ENCODE peak calls at places on chromosomes 4 and X, in nine cellular contexts. One of them, this sample, is unnamed.

GRCh38 chr4:177448850-177449249 is 6.6 kb upstream of the AGA start:
- DNase-seq in RKO: no peak
- DNase-seq in ELF-1: no peak
- DNase-seq in right cardiac atrium: no peak
- DNase-seq in mesenchymal stem cell: peak; percentile 62
- DNase-seq in Right ventricle myocardium superior: no peak
- DNase-seq in caudate nucleus: no peak
- DNase-seq in EL: peak; percentile 82
- DNase-seq in effector memory CD4-positive, alpha-beta T cell: no peak
- DNase-seq in this sample: no peak

GRCh38 chrX:10414106-10414824 is 206.1 kb downstream of the MID1 start:
- DNase-seq in RKO: no peak
- DNase-seq in ELF-1: no peak
- DNase-seq in right cardiac atrium: no peak
- DNase-seq in mesenchymal stem cell: no peak
- DNase-seq in Right ventricle myocardium superior: no peak
- DNase-seq in caudate nucleus: no peak
- DNase-seq in EL: no peak
- DNase-seq in effector memory CD4-positive, alpha-beta T cell: no peak
- DNase-seq in this sample: no peak

GRCh38 chr4:37628977-37629609 is 57.1 kb downstream of the RELL1 start:
- DNase-seq in RKO: peak; percentile 63
- DNase-seq in ELF-1: no peak
- DNase-seq in right cardiac atrium: no peak
- DNase-seq in mesenchymal stem cell: peak; percentile 80
- DNase-seq in Right ventricle myocardium superior: no peak
- DNase-seq in caudate nucleus: no peak
- DNase-seq in EL: peak; percentile 82
- DNase-seq in effector memory CD4-positive, alpha-beta T cell: no peak
- DNase-seq in this sample: no peak

GRCh38 chr4:6222761-6223292 is 22.5 kb upstream of the JAKMIP1 start:
- DNase-seq in RKO: no peak
- DNase-seq in ELF-1: peak; percentile 87
- DNase-seq in right cardiac atrium: no peak
- DNase-seq in mesenchymal stem cell: peak; percentile 6
- DNase-seq in Right ventricle myocardium superior: no peak
- DNase-seq in caudate nucleus: no peak
- DNase-seq in EL: no peak
- DNase-seq in effector memory CD4-positive, alpha-beta T cell: no peak
- DNase-seq in this sample: no peak

GRCh38 chr4:169640261-169640880 is 20.0 kb downstream of the CLCN3 start:
- DNase-seq in RKO: no peak
- DNase-seq in ELF-1: no peak
- DNase-seq in right cardiac atrium: no peak
- DNase-seq in mesenchymal stem cell: peak; percentile 70
- DNase-seq in Right ventricle myocardium superior: no peak
- DNase-seq in caudate nucleus: no peak
- DNase-seq in EL: peak; percentile 71
- DNase-seq in effector memory CD4-positive, alpha-beta T cell: no peak
- DNase-seq in this sample: no peak

GRCh38 chr4:15882675-15883086 is 55.9 kb downstream of the FGFBP1 start:
- DNase-seq in RKO: peak; percentile 81
- DNase-seq in ELF-1: peak; percentile 84
- DNase-seq in right cardiac atrium: no peak
- DNase-seq in mesenchymal stem cell: peak; percentile 73
- DNase-seq in Right ventricle myocardium superior: no peak
- DNase-seq in caudate nucleus: peak; percentile 10
- DNase-seq in EL: peak; percentile 68
- DNase-seq in effector memory CD4-positive, alpha-beta T cell: no peak
- DNase-seq in this sample: peak; percentile 32

GRCh38 chrX:17878028-17878670 is 17.1 kb upstream of the RAI2 start:
- DNase-seq in RKO: no peak
- DNase-seq in ELF-1: no peak
- DNase-seq in right cardiac atrium: no peak
- DNase-seq in mesenchymal stem cell: no peak
- DNase-seq in Right ventricle myocardium superior: no peak
- DNase-seq in caudate nucleus: no peak
- DNase-seq in EL: no peak
- DNase-seq in effector memory CD4-positive, alpha-beta T cell: no peak
- DNase-seq in this sample: no peak

GRCh38 chr4:81165853-81166430 is 49.1 kb downstream of the PRKG2 start:
- DNase-seq in RKO: no peak
- DNase-seq in ELF-1: no peak
- DNase-seq in right cardiac atrium: no peak
- DNase-seq in mesenchymal stem cell: no peak
- DNase-seq in Right ventricle myocardium superior: no peak
- DNase-seq in caudate nucleus: no peak
- DNase-seq in EL: peak; percentile 8
- DNase-seq in effector memory CD4-positive, alpha-beta T cell: no peak
- DNase-seq in this sample: no peak

GRCh38 chr4:53019485-53020382 is 157.6 kb downstream of the RASL11B start:
- DNase-seq in RKO: peak; percentile 9
- DNase-seq in ELF-1: peak; percentile 53
- DNase-seq in right cardiac atrium: no peak
- DNase-seq in mesenchymal stem cell: peak; percentile 56
- DNase-seq in Right ventricle myocardium superior: no peak
- DNase-seq in caudate nucleus: no peak
- DNase-seq in EL: peak; percentile 72
- DNase-seq in effector memory CD4-positive, alpha-beta T cell: no peak
- DNase-seq in this sample: no peak

GRCh38 chr4:80365928-80366327 is 30.4 kb downstream of the CFAP299 start:
- DNase-seq in RKO: peak; percentile 80
- DNase-seq in ELF-1: peak; percentile 24
- DNase-seq in right cardiac atrium: peak; percentile 58
- DNase-seq in mesenchymal stem cell: peak; percentile 59
- DNase-seq in Right ventricle myocardium superior: peak; percentile 36
- DNase-seq in caudate nucleus: no peak
- DNase-seq in EL: peak; percentile 64
- DNase-seq in effector memory CD4-positive, alpha-beta T cell: peak; percentile 10
- DNase-seq in this sample: peak; percentile 45

GRCh38 chr4:149161247-149161646 is 654.4 kb downstream of the IQCM start:
- DNase-seq in RKO: no peak
- DNase-seq in ELF-1: no peak
- DNase-seq in right cardiac atrium: no peak
- DNase-seq in mesenchymal stem cell: no peak
- DNase-seq in Right ventricle myocardium superior: no peak
- DNase-seq in caudate nucleus: no peak
- DNase-seq in EL: peak; percentile 80
- DNase-seq in effector memory CD4-positive, alpha-beta T cell: no peak
- DNase-seq in this sample: no peak

GRCh38 chr4:122584517-122584916 is 36.3 kb downstream of the IL21 start:
- DNase-seq in RKO: peak; percentile 31
- DNase-seq in ELF-1: no peak
- DNase-seq in right cardiac atrium: no peak
- DNase-seq in mesenchymal stem cell: peak; percentile 91
- DNase-seq in Right ventricle myocardium superior: no peak
- DNase-seq in caudate nucleus: peak; percentile 15
- DNase-seq in EL: peak; percentile 60
- DNase-seq in effector memory CD4-positive, alpha-beta T cell: no peak
- DNase-seq in this sample: no peak

GRCh38 chrX:110086916-110087484 is 84.1 kb downstream of the TMEM164 start:
- DNase-seq in RKO: peak; percentile 44
- DNase-seq in ELF-1: peak; percentile 73
- DNase-seq in right cardiac atrium: no peak
- DNase-seq in mesenchymal stem cell: peak; percentile 97
- DNase-seq in Right ventricle myocardium superior: no peak
- DNase-seq in caudate nucleus: no peak
- DNase-seq in EL: peak; percentile 88
- DNase-seq in effector memory CD4-positive, alpha-beta T cell: no peak
- DNase-seq in this sample: no peak

GRCh38 chrX:70476934-70477733 is 32.5 kb downstream of the DLG3 start:
- DNase-seq in RKO: no peak
- DNase-seq in ELF-1: peak; percentile 75
- DNase-seq in right cardiac atrium: peak; percentile 59
- DNase-seq in mesenchymal stem cell: peak; percentile 87
- DNase-seq in Right ventricle myocardium superior: peak; percentile 33
- DNase-seq in caudate nucleus: no peak
- DNase-seq in EL: peak; percentile 66
- DNase-seq in effector memory CD4-positive, alpha-beta T cell: no peak
- DNase-seq in this sample: no peak

GRCh38 chrX:100447563-100448397 is 37.7 kb upstream of the PCDH19 start:
- DNase-seq in RKO: peak; percentile 52
- DNase-seq in ELF-1: peak; percentile 77
- DNase-seq in right cardiac atrium: peak; percentile 59
- DNase-seq in mesenchymal stem cell: peak; percentile 28
- DNase-seq in Right ventricle myocardium superior: peak; percentile 47
- DNase-seq in caudate nucleus: peak; percentile 0
- DNase-seq in EL: peak; percentile 14
- DNase-seq in effector memory CD4-positive, alpha-beta T cell: no peak
- DNase-seq in this sample: peak; percentile 3

GRCh38 chr4:136768925-136769275 is 763.4 kb downstream of the PCDH18 start:
- DNase-seq in RKO: no peak
- DNase-seq in ELF-1: peak; percentile 80
- DNase-seq in right cardiac atrium: no peak
- DNase-seq in mesenchymal stem cell: peak; percentile 58
- DNase-seq in Right ventricle myocardium superior: no peak
- DNase-seq in caudate nucleus: no peak
- DNase-seq in EL: no peak
- DNase-seq in effector memory CD4-positive, alpha-beta T cell: no peak
- DNase-seq in this sample: no peak

GRCh38 chr4:132344924-132345828 is 803.9 kb upstream of the PCDH10 start:
- DNase-seq in RKO: no peak
- DNase-seq in ELF-1: peak; percentile 87
- DNase-seq in right cardiac atrium: no peak
- DNase-seq in mesenchymal stem cell: no peak
- DNase-seq in Right ventricle myocardium superior: no peak
- DNase-seq in caudate nucleus: no peak
- DNase-seq in EL: no peak
- DNase-seq in effector memory CD4-positive, alpha-beta T cell: no peak
- DNase-seq in this sample: no peak

GRCh38 chr4:6301732-6302442 is 32.2 kb downstream of the WFS1 start:
- DNase-seq in RKO: no peak
- DNase-seq in ELF-1: no peak
- DNase-seq in right cardiac atrium: no peak
- DNase-seq in mesenchymal stem cell: no peak
- DNase-seq in Right ventricle myocardium superior: no peak
- DNase-seq in caudate nucleus: no peak
- DNase-seq in EL: no peak
- DNase-seq in effector memory CD4-positive, alpha-beta T cell: no peak
- DNase-seq in this sample: no peak

GRCh38 chr4:67198757-67199156 is 346.5 kb downstream of the CENPC start:
- DNase-seq in RKO: peak; percentile 82
- DNase-seq in ELF-1: no peak
- DNase-seq in right cardiac atrium: no peak
- DNase-seq in mesenchymal stem cell: peak; percentile 57
- DNase-seq in Right ventricle myocardium superior: no peak
- DNase-seq in caudate nucleus: no peak
- DNase-seq in EL: peak; percentile 40
- DNase-seq in effector memory CD4-positive, alpha-beta T cell: no peak
- DNase-seq in this sample: no peak

GRCh38 chr4:92969650-92970370 is 666.0 kb downstream of the GRID2 start:
- DNase-seq in RKO: peak; percentile 90
- DNase-seq in ELF-1: no peak
- DNase-seq in right cardiac atrium: no peak
- DNase-seq in mesenchymal stem cell: peak; percentile 89
- DNase-seq in Right ventricle myocardium superior: no peak
- DNase-seq in caudate nucleus: no peak
- DNase-seq in EL: peak; percentile 71
- DNase-seq in effector memory CD4-positive, alpha-beta T cell: no peak
- DNase-seq in this sample: no peak

GRCh38 chr4:55248756-55249155 is 97.3 kb upstream of the SRD5A3 start:
- DNase-seq in RKO: no peak
- DNase-seq in ELF-1: no peak
- DNase-seq in right cardiac atrium: no peak
- DNase-seq in mesenchymal stem cell: no peak
- DNase-seq in Right ventricle myocardium superior: no peak
- DNase-seq in caudate nucleus: no peak
- DNase-seq in EL: no peak
- DNase-seq in effector memory CD4-positive, alpha-beta T cell: no peak
- DNase-seq in this sample: no peak

GRCh38 chrX:22629105-22629725 is 356.5 kb downstream of the CBLL2 start:
- DNase-seq in RKO: peak; percentile 37
- DNase-seq in ELF-1: no peak
- DNase-seq in right cardiac atrium: no peak
- DNase-seq in mesenchymal stem cell: peak; percentile 46
- DNase-seq in Right ventricle myocardium superior: no peak
- DNase-seq in caudate nucleus: no peak
- DNase-seq in EL: peak; percentile 51
- DNase-seq in effector memory CD4-positive, alpha-beta T cell: no peak
- DNase-seq in this sample: no peak

GRCh38 chr4:48368389-48368788 is 27.1 kb downstream of the SLAIN2 start:
- DNase-seq in RKO: no peak
- DNase-seq in ELF-1: no peak
- DNase-seq in right cardiac atrium: no peak
- DNase-seq in mesenchymal stem cell: no peak
- DNase-seq in Right ventricle myocardium superior: no peak
- DNase-seq in caudate nucleus: no peak
- DNase-seq in EL: no peak
- DNase-seq in effector memory CD4-positive, alpha-beta T cell: no peak
- DNase-seq in this sample: no peak

GRCh38 chr4:2868840-2869487 is 25.3 kb downstream of the ADD1 start:
- DNase-seq in RKO: no peak
- DNase-seq in ELF-1: no peak
- DNase-seq in right cardiac atrium: no peak
- DNase-seq in mesenchymal stem cell: no peak
- DNase-seq in Right ventricle myocardium superior: no peak
- DNase-seq in caudate nucleus: no peak
- DNase-seq in EL: no peak
- DNase-seq in effector memory CD4-positive, alpha-beta T cell: no peak
- DNase-seq in this sample: no peak